ENCODE peak calls at places on chromosome 15, in seven cellular contexts. S is activated T-cell treated with anti-CD3 and anti-CD28 coated beads, Interleukin-2, amount 50 U/mL, for 4 hours; F is natural killer cell; O is PC-3; W is GM12878; R is upper lobe of right lung; Y is naive B cell. U is an unnamed sample.

GRCh38 chr15:39230205-39230916 is 350.5 kb upstream of the THBS1 start:
- ATAC-seq in F (no peak), R (no peak), S (no peak), O (no peak), Y (no peak), W (no peak), U (no peak)

GRCh38 chr15:59053482-59053881 is 51.5 kb upstream of the CCNB2 start:
- ATAC-seq in Y (no peak), F (no peak), W (peak; percentile 39), R (no peak), S (no peak), O (no peak), U (no peak)

GRCh38 chr15:76492538-76492937 is 156.0 kb downstream of the ISL2 start:
- ATAC-seq in Y (no peak), S (no peak), R (no peak), F (no peak), O (no peak), W (no peak), U (no peak)

GRCh38 chr15:64134322-64134829 is 17.2 kb upstream of the SNX22 start:
- ATAC-seq in W (no peak), S (no peak), F (no peak), O (no peak), Y (no peak), R (peak; percentile 66), U (no peak)

GRCh38 chr15:56936929-56937328 is 18.5 kb downstream of the TCF12 start:
- ATAC-seq in Y (no peak), F (no peak), S (no peak), R (no peak), O (peak; percentile 90), W (no peak), U (no peak)

GRCh38 chr15:71708052-71708432 is 102.3 kb upstream of the NR2E3 start:
- ATAC-seq in W (no peak), R (no peak), F (no peak), S (no peak), Y (no peak), O (no peak), U (peak; percentile 14)

GRCh38 chr15:90597477-90598052 is 67.8 kb downstream of the CRTC3 start:
- ATAC-seq in Y (no peak), F (peak; percentile 54), W (peak; percentile 55), S (peak; percentile 49), O (no peak), R (no peak), U (no peak)

GRCh38 chr15:70112018-70112395 is 14.3 kb upstream of the TLE3 start:
- ATAC-seq in F (no peak), S (no peak), Y (no peak), O (no peak), W (no peak), R (no peak), U (no peak)

GRCh38 chr15:80509800-80510199 is 105.6 kb downstream of the ARNT2 start:
- ATAC-seq in O (no peak), F (no peak), W (no peak), Y (no peak), S (peak; percentile 55), R (no peak), U (no peak)

GRCh38 chr15:25327671-25328070 is 111.2 kb downstream of the UBE3A start:
- ATAC-seq in Y (no peak), O (no peak), F (no peak), W (no peak), S (no peak), R (no peak), U (no peak)

GRCh38 chr15:74408385-74408784 is 25.4 kb downstream of the SEMA7A start:
- ATAC-seq in F (no peak), S (no peak), W (no peak), O (no peak), Y (no peak), R (no peak), U (no peak)

GRCh38 chr15:58627046-58627445 is 122.5 kb downstream of the ADAM10 start:
- ATAC-seq in W (no peak), R (no peak), S (no peak), Y (no peak), O (no peak), F (peak; percentile 23), U (no peak)

GRCh38 chr15:39179980-39180379 is 400.9 kb upstream of the THBS1 start:
- ATAC-seq in F (no peak), S (no peak), R (no peak), O (no peak), Y (no peak), W (no peak), U (no peak)

GRCh38 chr15:74168673-74169274 is 4.7 kb upstream of the ISLR start:
- ATAC-seq in F (no peak), S (no peak), R (no peak), O (no peak), Y (no peak), W (no peak), U (peak; percentile 24)